ENCODE peak calls at places on chromosomes 2 and 18, in seven cellular contexts. One of them, this sample, is unnamed.

GRCh38 chr2:159933727-159934049 is 128.7 kb downstream of the PLA2R1 start:
- DNase-seq in activated CD8-positive, alpha-beta memory T cell treated with anti-CD3 and anti-CD28 coated beads, Interleukin-2, amount 50 U/mL, for 48 hours: no peak
- DNase-seq in T-helper 2 cell: no peak
- DNase-seq in tibial artery: no peak
- DNase-seq in amniotic stem cell: no peak
- DNase-seq in H9: no peak
- DNase-seq in Daoy: no peak
- DNase-seq in this sample: no peak

GRCh38 chr2:235073938-235074337 is 122.1 kb downstream of the SH3BP4 start:
- DNase-seq in activated CD8-positive, alpha-beta memory T cell treated with anti-CD3 and anti-CD28 coated beads, Interleukin-2, amount 50 U/mL, for 48 hours: no peak
- DNase-seq in T-helper 2 cell: no peak
- DNase-seq in tibial artery: no peak
- DNase-seq in amniotic stem cell: no peak
- DNase-seq in H9: no peak
- DNase-seq in Daoy: no peak
- DNase-seq in this sample: no peak

GRCh38 chr18:49813071-49813320 is 337 bp downstream of the ACAA2 start:
- DNase-seq in activated CD8-positive, alpha-beta memory T cell treated with anti-CD3 and anti-CD28 coated beads, Interleukin-2, amount 50 U/mL, for 48 hours: no peak
- DNase-seq in T-helper 2 cell: no peak
- DNase-seq in tibial artery: peak
- DNase-seq in amniotic stem cell: no peak
- DNase-seq in H9: no peak
- DNase-seq in Daoy: peak
- DNase-seq in this sample: no peak

GRCh38 chr2:218285604-218286003 is 6.7 kb downstream of the TMBIM1 start:
- DNase-seq in activated CD8-positive, alpha-beta memory T cell treated with anti-CD3 and anti-CD28 coated beads, Interleukin-2, amount 50 U/mL, for 48 hours: no peak
- DNase-seq in T-helper 2 cell: peak
- DNase-seq in tibial artery: peak
- DNase-seq in amniotic stem cell: no peak
- DNase-seq in H9: no peak
- DNase-seq in Daoy: no peak
- DNase-seq in this sample: no peak

GRCh38 chr2:96541753-96542152 is 5.2 kb downstream of the ARID5A start:
- DNase-seq in activated CD8-positive, alpha-beta memory T cell treated with anti-CD3 and anti-CD28 coated beads, Interleukin-2, amount 50 U/mL, for 48 hours: no peak
- DNase-seq in T-helper 2 cell: no peak
- DNase-seq in tibial artery: no peak
- DNase-seq in amniotic stem cell: no peak
- DNase-seq in H9: no peak
- DNase-seq in Daoy: no peak
- DNase-seq in this sample: no peak

GRCh38 chr2:37263839-37264238 is 32.4 kb downstream of the NDUFAF7 start:
- DNase-seq in activated CD8-positive, alpha-beta memory T cell treated with anti-CD3 and anti-CD28 coated beads, Interleukin-2, amount 50 U/mL, for 48 hours: no peak
- DNase-seq in T-helper 2 cell: no peak
- DNase-seq in tibial artery: no peak
- DNase-seq in amniotic stem cell: no peak
- DNase-seq in H9: no peak
- DNase-seq in Daoy: no peak
- DNase-seq in this sample: no peak

GRCh38 chr18:10420561-10421352 is 33.7 kb upstream of the APCDD1 start:
- DNase-seq in activated CD8-positive, alpha-beta memory T cell treated with anti-CD3 and anti-CD28 coated beads, Interleukin-2, amount 50 U/mL, for 48 hours: no peak
- DNase-seq in T-helper 2 cell: no peak
- DNase-seq in tibial artery: no peak
- DNase-seq in amniotic stem cell: peak
- DNase-seq in H9: no peak
- DNase-seq in Daoy: peak
- DNase-seq in this sample: no peak

GRCh38 chr18:72672364-72673151 is 128.4 kb upstream of the CBLN2 start:
- DNase-seq in activated CD8-positive, alpha-beta memory T cell treated with anti-CD3 and anti-CD28 coated beads, Interleukin-2, amount 50 U/mL, for 48 hours: no peak
- DNase-seq in T-helper 2 cell: no peak
- DNase-seq in tibial artery: no peak
- DNase-seq in amniotic stem cell: peak
- DNase-seq in H9: no peak
- DNase-seq in Daoy: peak
- DNase-seq in this sample: no peak

GRCh38 chr2:176133366-176133765 is 3.9 kb downstream of the HOXD8 start:
- DNase-seq in activated CD8-positive, alpha-beta memory T cell treated with anti-CD3 and anti-CD28 coated beads, Interleukin-2, amount 50 U/mL, for 48 hours: no peak
- DNase-seq in T-helper 2 cell: no peak
- DNase-seq in tibial artery: no peak
- DNase-seq in amniotic stem cell: no peak
- DNase-seq in H9: no peak
- DNase-seq in Daoy: no peak
- DNase-seq in this sample: no peak

GRCh38 chr2:56182420-56182819 is 1.4 kb upstream of the CCDC85A start:
- DNase-seq in activated CD8-positive, alpha-beta memory T cell treated with anti-CD3 and anti-CD28 coated beads, Interleukin-2, amount 50 U/mL, for 48 hours: no peak
- DNase-seq in T-helper 2 cell: no peak
- DNase-seq in tibial artery: no peak
- DNase-seq in amniotic stem cell: no peak
- DNase-seq in H9: peak
- DNase-seq in Daoy: no peak
- DNase-seq in this sample: no peak

GRCh38 chr18:58044370-58045264 is 591 bp downstream of the NEDD4L start:
- DNase-seq in activated CD8-positive, alpha-beta memory T cell treated with anti-CD3 and anti-CD28 coated beads, Interleukin-2, amount 50 U/mL, for 48 hours: peak
- DNase-seq in T-helper 2 cell: peak
- DNase-seq in tibial artery: peak
- DNase-seq in amniotic stem cell: no peak
- DNase-seq in H9: peak
- DNase-seq in Daoy: peak
- DNase-seq in this sample: peak

GRCh38 chr2:11698009-11698922 is 28.3 kb upstream of the NTSR2 start:
- DNase-seq in activated CD8-positive, alpha-beta memory T cell treated with anti-CD3 and anti-CD28 coated beads, Interleukin-2, amount 50 U/mL, for 48 hours: no peak
- DNase-seq in T-helper 2 cell: no peak
- DNase-seq in tibial artery: peak
- DNase-seq in amniotic stem cell: no peak
- DNase-seq in H9: no peak
- DNase-seq in Daoy: peak
- DNase-seq in this sample: no peak

GRCh38 chr18:76252880-76253279 is 242.2 kb downstream of the ZNF516 start:
- DNase-seq in activated CD8-positive, alpha-beta memory T cell treated with anti-CD3 and anti-CD28 coated beads, Interleukin-2, amount 50 U/mL, for 48 hours: no peak
- DNase-seq in T-helper 2 cell: no peak
- DNase-seq in tibial artery: no peak
- DNase-seq in amniotic stem cell: no peak
- DNase-seq in H9: no peak
- DNase-seq in Daoy: no peak
- DNase-seq in this sample: no peak

GRCh38 chr18:63137999-63138448 is 181.5 kb downstream of the BCL2 start:
- DNase-seq in activated CD8-positive, alpha-beta memory T cell treated with anti-CD3 and anti-CD28 coated beads, Interleukin-2, amount 50 U/mL, for 48 hours: no peak
- DNase-seq in T-helper 2 cell: peak
- DNase-seq in tibial artery: no peak
- DNase-seq in amniotic stem cell: no peak
- DNase-seq in H9: no peak
- DNase-seq in Daoy: no peak
- DNase-seq in this sample: peak

GRCh38 chr2:109532728-109533076 is 81.1 kb downstream of the SEPTIN10 start:
- DNase-seq in activated CD8-positive, alpha-beta memory T cell treated with anti-CD3 and anti-CD28 coated beads, Interleukin-2, amount 50 U/mL, for 48 hours: peak
- DNase-seq in T-helper 2 cell: no peak
- DNase-seq in tibial artery: no peak
- DNase-seq in amniotic stem cell: no peak
- DNase-seq in H9: no peak
- DNase-seq in Daoy: no peak
- DNase-seq in this sample: no peak

GRCh38 chr2:47833516-47833968 is 50.6 kb downstream of the MSH6 start:
- DNase-seq in activated CD8-positive, alpha-beta memory T cell treated with anti-CD3 and anti-CD28 coated beads, Interleukin-2, amount 50 U/mL, for 48 hours: no peak
- DNase-seq in T-helper 2 cell: no peak
- DNase-seq in tibial artery: no peak
- DNase-seq in amniotic stem cell: no peak
- DNase-seq in H9: no peak
- DNase-seq in Daoy: no peak
- DNase-seq in this sample: no peak

GRCh38 chr2:151661625-151662024 is 72.7 kb downstream of the NEB start:
- DNase-seq in activated CD8-positive, alpha-beta memory T cell treated with anti-CD3 and anti-CD28 coated beads, Interleukin-2, amount 50 U/mL, for 48 hours: no peak
- DNase-seq in T-helper 2 cell: no peak
- DNase-seq in tibial artery: no peak
- DNase-seq in amniotic stem cell: no peak
- DNase-seq in H9: no peak
- DNase-seq in Daoy: no peak
- DNase-seq in this sample: no peak

GRCh38 chr2:60356346-60356745 is 197.1 kb downstream of the BCL11A start:
- DNase-seq in activated CD8-positive, alpha-beta memory T cell treated with anti-CD3 and anti-CD28 coated beads, Interleukin-2, amount 50 U/mL, for 48 hours: no peak
- DNase-seq in T-helper 2 cell: no peak
- DNase-seq in tibial artery: no peak
- DNase-seq in amniotic stem cell: no peak
- DNase-seq in H9: no peak
- DNase-seq in Daoy: peak
- DNase-seq in this sample: no peak